ENCODE peak calls at places on chromosomes 12 and 14, in four cellular contexts. One of them, this sample, is unnamed.

GRCh38 chr12:42236017-42236416 is 2.0 kb downstream of the YAF2 start:
- DNase-seq in tibial nerve: no peak
- DNase-seq in right lobe of liver: no peak
- DNase-seq in A549: no peak
- DNase-seq in this sample: no peak

GRCh38 chr14:20627337-20628032 is 14.0 kb downstream of the OR6S1 start:
- DNase-seq in tibial nerve: no peak
- DNase-seq in right lobe of liver: no peak
- DNase-seq in A549: no peak
- DNase-seq in this sample: no peak

GRCh38 chr12:115149279-115149678 is 465.3 kb upstream of the TBX3 start:
- DNase-seq in tibial nerve: no peak
- DNase-seq in right lobe of liver: no peak
- DNase-seq in A549: no peak
- DNase-seq in this sample: no peak

GRCh38 chr12:76113800-76114757 is 29.6 kb upstream of the NAP1L1 start:
- DNase-seq in tibial nerve: no peak
- DNase-seq in right lobe of liver: no peak
- DNase-seq in A549: no peak
- DNase-seq in this sample: no peak

GRCh38 chr12:53944907-53945847 is 6.5 kb downstream of the HOXC13 start:
- DNase-seq in tibial nerve: no peak
- DNase-seq in right lobe of liver: no peak
- DNase-seq in A549: no peak
- DNase-seq in this sample: no peak

GRCh38 chr12:115243933-115244628 is 560.1 kb upstream of the TBX3 start:
- DNase-seq in tibial nerve: no peak
- DNase-seq in right lobe of liver: no peak
- DNase-seq in A549: no peak
- DNase-seq in this sample: no peak

GRCh38 chr12:99984271-99985128 is at the start of gene ANKS1B:
- DNase-seq in tibial nerve: peak
- DNase-seq in right lobe of liver: peak
- DNase-seq in A549: peak
- DNase-seq in this sample: peak

GRCh38 chr12:58530421-58531067 is 389.8 kb downstream of the LRIG3 start:
- DNase-seq in tibial nerve: no peak
- DNase-seq in right lobe of liver: no peak
- DNase-seq in A549: no peak
- DNase-seq in this sample: no peak

GRCh38 chr12:61254225-61254624 is 1006.0 kb upstream of the USP15 start:
- DNase-seq in tibial nerve: no peak
- DNase-seq in right lobe of liver: no peak
- DNase-seq in A549: no peak
- DNase-seq in this sample: no peak

GRCh38 chr12:108629824-108630476 is 3.7 kb downstream of the SELPLG start:
- DNase-seq in tibial nerve: no peak
- DNase-seq in right lobe of liver: no peak
- DNase-seq in A549: no peak
- DNase-seq in this sample: no peak

GRCh38 chr12:132078190-132078589 is 65.9 kb downstream of the DDX51 start:
- DNase-seq in tibial nerve: no peak
- DNase-seq in right lobe of liver: no peak
- DNase-seq in A549: no peak
- DNase-seq in this sample: no peak

GRCh38 chr14:65429757-65430156 is 17.2 kb downstream of the FUT8 start:
- DNase-seq in tibial nerve: no peak
- DNase-seq in right lobe of liver: no peak
- DNase-seq in A549: no peak
- DNase-seq in this sample: no peak

GRCh38 chr12:101298426-101298825 is 18.5 kb downstream of the UTP20 start:
- DNase-seq in tibial nerve: no peak
- DNase-seq in right lobe of liver: no peak
- DNase-seq in A549: no peak
- DNase-seq in this sample: no peak

GRCh38 chr14:91202234-91202974 is 42.1 kb downstream of the GPR68 start:
- DNase-seq in tibial nerve: no peak
- DNase-seq in right lobe of liver: no peak
- DNase-seq in A549: no peak
- DNase-seq in this sample: peak

GRCh38 chr14:39376671-39377403 is 55.4 kb downstream of the FBXO33 start:
- DNase-seq in tibial nerve: no peak
- DNase-seq in right lobe of liver: no peak
- DNase-seq in A549: no peak
- DNase-seq in this sample: no peak

GRCh38 chr12:25715147-25715546 is 162.1 kb upstream of the LMNTD1 start:
- DNase-seq in tibial nerve: no peak
- DNase-seq in right lobe of liver: no peak
- DNase-seq in A549: no peak
- DNase-seq in this sample: no peak

GRCh38 chr12:67650528-67651379 is 2.2 kb downstream of the DYRK2 start:
- DNase-seq in tibial nerve: no peak
- DNase-seq in right lobe of liver: no peak
- DNase-seq in A549: peak
- DNase-seq in this sample: no peak

GRCh38 chr12:9740109-9740750 is 7.3 kb upstream of the CLECL1 start:
- DNase-seq in tibial nerve: no peak
- DNase-seq in right lobe of liver: no peak
- DNase-seq in A549: no peak
- DNase-seq in this sample: no peak

GRCh38 chr12:12723681-12724420 is 6.7 kb downstream of the CDKN1B start:
- DNase-seq in tibial nerve: peak
- DNase-seq in right lobe of liver: peak
- DNase-seq in A549: peak
- DNase-seq in this sample: peak

GRCh38 chr14:100108840-100109593 is 43.8 kb downstream of the EVL start:
- DNase-seq in tibial nerve: no peak
- DNase-seq in right lobe of liver: no peak
- DNase-seq in A549: no peak
- DNase-seq in this sample: no peak

GRCh38 chr12:72230589-72230988 is 41.6 kb upstream of the TRHDE start:
- DNase-seq in tibial nerve: no peak
- DNase-seq in right lobe of liver: no peak
- DNase-seq in A549: no peak
- DNase-seq in this sample: no peak

GRCh38 chr12:50567926-50568325 is 63.1 kb downstream of the DIP2B start:
- DNase-seq in tibial nerve: no peak
- DNase-seq in right lobe of liver: no peak
- DNase-seq in A549: no peak
- DNase-seq in this sample: no peak

GRCh38 chr12:132214161-132214476 is 69.9 kb downstream of the NOC4L start:
- DNase-seq in tibial nerve: no peak
- DNase-seq in right lobe of liver: no peak
- DNase-seq in A549: no peak
- DNase-seq in this sample: no peak

GRCh38 chr12:3751151-3752095 is 1.5 kb downstream of the CRACR2A start:
- DNase-seq in tibial nerve: no peak
- DNase-seq in right lobe of liver: peak
- DNase-seq in A549: no peak
- DNase-seq in this sample: no peak

GRCh38 chr14:47240755-47241437 is 434.5 kb downstream of the MDGA2 start:
- DNase-seq in tibial nerve: no peak
- DNase-seq in right lobe of liver: no peak
- DNase-seq in A549: no peak
- DNase-seq in this sample: no peak

GRCh38 chr14:72714094-72714493 is 179.8 kb downstream of the DPF3 start:
- DNase-seq in tibial nerve: no peak
- DNase-seq in right lobe of liver: no peak
- DNase-seq in A549: no peak
- DNase-seq in this sample: no peak

GRCh38 chr12:26523708-26524150 is 309.3 kb downstream of the ITPR2 start:
- DNase-seq in tibial nerve: peak
- DNase-seq in right lobe of liver: peak
- DNase-seq in A549: no peak
- DNase-seq in this sample: peak

GRCh38 chr14:102915292-102916110 is 7.0 kb upstream of the AMN start:
- DNase-seq in tibial nerve: no peak
- DNase-seq in right lobe of liver: no peak
- DNase-seq in A549: no peak
- DNase-seq in this sample: no peak

GRCh38 chr14:102917056-102917385 is 5.4 kb upstream of the AMN start:
- DNase-seq in tibial nerve: no peak
- DNase-seq in right lobe of liver: no peak
- DNase-seq in A549: no peak
- DNase-seq in this sample: no peak

GRCh38 chr14:102917469-102918211 is 4.8 kb upstream of the AMN start:
- DNase-seq in tibial nerve: peak
- DNase-seq in right lobe of liver: no peak
- DNase-seq in A549: peak
- DNase-seq in this sample: peak

GRCh38 chr14:102914474-102915291 is 7.8 kb upstream of the AMN start:
- DNase-seq in tibial nerve: no peak
- DNase-seq in right lobe of liver: no peak
- DNase-seq in A549: no peak
- DNase-seq in this sample: no peak

DNA sequence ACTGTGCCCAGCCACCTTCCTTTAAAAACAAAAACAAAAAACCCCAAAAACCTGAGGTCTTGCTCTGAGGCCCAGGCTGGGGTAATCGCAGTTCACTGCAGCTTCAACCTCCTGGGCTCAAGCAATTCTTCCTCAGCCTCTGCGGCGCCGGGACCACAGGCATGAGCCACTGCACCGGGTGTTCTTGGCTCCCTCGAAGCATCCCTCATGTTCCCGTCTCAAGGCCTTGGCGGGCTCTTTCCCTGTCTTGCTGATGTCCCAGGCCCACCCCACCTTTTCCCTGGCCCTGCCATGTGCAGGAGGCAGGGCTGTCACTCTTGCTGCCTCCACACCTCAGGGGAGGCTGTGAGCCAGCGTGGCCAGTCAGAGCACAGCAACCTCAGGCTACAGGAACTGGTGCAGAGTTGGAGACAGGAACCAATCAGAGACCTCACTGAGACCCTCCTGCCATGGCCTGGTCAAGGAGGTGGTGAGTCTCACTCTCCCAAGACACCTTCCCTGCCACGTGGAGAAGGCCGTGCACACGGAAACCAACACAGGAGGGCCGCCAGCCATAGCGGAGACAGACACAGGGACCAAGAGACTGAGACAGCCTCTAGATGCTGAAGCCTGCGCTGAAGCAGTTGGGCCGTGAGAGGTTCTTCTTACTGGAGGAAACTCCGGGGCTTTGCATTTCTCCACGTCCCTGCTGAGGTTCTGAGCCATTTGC is 6.0 kb upstream of the AMN start:
- DNase-seq in tibial nerve: no peak
- DNase-seq in right lobe of liver: no peak
- DNase-seq in A549: no peak
- DNase-seq in this sample: no peak
- TF ChIP-seq POLR2A in tibial nerve: no peak
- TF ChIP-seq POLR2A in right lobe of liver: no peak
- TF ChIP-seq POLR2A in A549: no peak
- TF ChIP-seq POLR2A in this sample: no peak

GRCh38 chr14:94129111-94129757 is at the start of gene IFI27L2:
- DNase-seq in tibial nerve: peak
- DNase-seq in right lobe of liver: no peak
- DNase-seq in A549: peak
- DNase-seq in this sample: peak
- TF ChIP-seq CTCF in tibial nerve: peak
- TF ChIP-seq CTCF in right lobe of liver: no peak
- TF ChIP-seq CTCF in A549: no peak
- TF ChIP-seq CTCF in this sample: no peak

GRCh38 chr14:55053500-55053899 is 2.1 kb downstream of the MAPK1IP1L start:
- DNase-seq in tibial nerve: no peak
- DNase-seq in right lobe of liver: no peak
- DNase-seq in A549: no peak
- DNase-seq in this sample: no peak

GRCh38 chr14:55052259-55052930 is 948 bp downstream of the MAPK1IP1L start:
- DNase-seq in tibial nerve: no peak
- DNase-seq in right lobe of liver: no peak
- DNase-seq in A549: peak
- DNase-seq in this sample: no peak

GRCh38 chr14:55051426-55052258 is at the start of gene MAPK1IP1L:
- DNase-seq in tibial nerve: peak
- DNase-seq in right lobe of liver: peak
- DNase-seq in A549: peak
- DNase-seq in this sample: peak

GRCh38 chr14:55054098-55054497 is 2.7 kb downstream of the MAPK1IP1L start:
- DNase-seq in tibial nerve: no peak
- DNase-seq in right lobe of liver: no peak
- DNase-seq in A549: no peak
- DNase-seq in this sample: no peak

GRCh38 chr14:55053018-55053417 is 1.6 kb downstream of the MAPK1IP1L start:
- DNase-seq in tibial nerve: no peak
- DNase-seq in right lobe of liver: no peak
- DNase-seq in A549: no peak
- DNase-seq in this sample: no peak
- H3K4me3 ChIP-seq in tibial nerve: peak
- H3K4me3 ChIP-seq in right lobe of liver: peak
- H3K4me3 ChIP-seq in A549: peak
- H3K4me3 ChIP-seq in this sample: peak

DNA sequence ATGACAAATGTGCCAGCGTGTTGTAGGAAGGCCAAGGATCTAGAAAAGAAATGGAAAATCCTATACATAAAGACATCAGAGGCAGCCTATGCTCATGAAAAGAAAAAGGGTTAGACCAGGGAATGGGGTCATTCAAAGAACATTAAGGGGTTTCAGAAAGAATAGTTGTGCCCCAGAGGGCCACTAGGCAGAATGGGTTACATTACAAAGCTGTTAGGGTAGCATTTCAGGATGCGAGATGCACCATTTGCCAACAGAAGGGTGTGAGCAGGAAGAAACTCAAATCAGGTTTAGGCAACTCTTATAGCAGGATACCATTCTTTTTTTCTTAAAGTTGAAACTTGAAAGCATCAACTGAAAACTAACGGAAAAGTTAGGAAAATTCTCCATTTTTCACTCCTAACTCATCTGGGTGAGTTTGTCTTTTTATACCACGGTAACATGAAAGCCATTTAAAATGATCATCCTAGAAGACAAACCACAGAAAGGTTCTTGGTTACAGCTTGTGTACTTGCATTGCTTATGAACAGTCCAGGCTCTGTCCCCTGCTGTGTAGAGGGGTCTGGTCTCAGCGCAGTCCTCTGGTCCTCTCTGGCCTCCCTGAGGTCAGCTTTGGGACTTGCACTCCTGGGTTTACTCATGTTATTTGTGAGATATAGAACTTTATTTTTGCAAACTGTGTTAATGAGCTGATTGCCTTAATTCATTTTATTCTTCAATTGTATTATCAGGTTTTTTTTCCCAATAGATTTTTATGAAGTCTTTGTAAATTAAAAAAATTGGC is 209.1 kb downstream of the DACT1 start:
- DNase-seq in tibial nerve: no peak
- DNase-seq in right lobe of liver: no peak
- DNase-seq in A549: no peak
- DNase-seq in this sample: no peak
- TF ChIP-seq POLR2A in tibial nerve: no peak
- TF ChIP-seq POLR2A in right lobe of liver: no peak
- TF ChIP-seq POLR2A in A549: no peak
- TF ChIP-seq POLR2A in this sample: no peak

This sample was measured in stomach.